ENCODE peak calls at places on chromosomes 12 and 14, in four cellular contexts. Q is right cardiac atrium, P is amniotic stem cell, Y is fibroblast of pulmonary artery. I is an unnamed sample.

GRCh38 chr14:56555921-56556570 is 23.6 kb upstream of the TMEM260 start:
- DNase-seq in Y (peak), Q (no peak), P (no peak), I (peak)

GRCh38 chr14:61744239-61744638 is 18.0 kb upstream of the SNAPC1 start:
- DNase-seq in Y (no peak), Q (no peak), P (no peak), I (no peak)

GRCh38 chr12:29752121-29752520 is 31.6 kb downstream of the TMTC1 start:
- DNase-seq in Y (no peak), P (no peak), Q (no peak), I (no peak)

GRCh38 chr14:39015360-39015961 is 87.6 kb downstream of the SEC23A start:
- DNase-seq in Q (no peak), Y (peak), P (no peak), I (peak)

GRCh38 chr12:6118891-6119568 is 5.4 kb downstream of the VWF start:
- DNase-seq in P (no peak), Y (no peak), Q (no peak), I (peak)

GRCh38 chr12:102549691-102550090 is 69.3 kb upstream of the IGF1 start:
- DNase-seq in Q (no peak), Y (no peak), P (no peak), I (no peak)

GRCh38 chr14:51419685-51420084 is 179.6 kb downstream of the TMX1 start:
- DNase-seq in Q (no peak), P (no peak), Y (no peak), I (no peak)

GRCh38 chr14:89283327-89284060 is 133.5 kb downstream of the FOXN3 start:
- DNase-seq in Y (no peak), P (no peak), Q (no peak), I (no peak)

GRCh38 chr14:37170993-37171392 is 1.4 kb downstream of the SLC25A21 start:
- DNase-seq in Y (no peak), P (no peak), Q (no peak), I (no peak)

GRCh38 chr14:32077081-32078029 is at the start of gene ARHGAP5:
- DNase-seq in Y (peak), P (no peak), Q (no peak), I (peak)

GRCh38 chr14:76320486-76320885 is 55.5 kb upstream of the ESRRB start:
- DNase-seq in Y (no peak), Q (no peak), P (no peak), I (no peak)

GRCh38 chr12:62715086-62715786 is 219.7 kb downstream of the PPM1H start:
- DNase-seq in Q (peak), P (no peak), Y (no peak), I (no peak)

GRCh38 chr12:78470354-78471195 is 394.0 kb upstream of the SYT1 start:
- DNase-seq in P (peak), Y (peak), Q (no peak), I (peak)

GRCh38 chr12:128932521-128932920 is 79.2 kb downstream of the GLT1D1 start:
- DNase-seq in P (no peak), Y (no peak), Q (no peak), I (no peak)

GRCh38 chr12:12735301-12735700 is 18.1 kb downstream of the CDKN1B start:
- DNase-seq in Q (no peak), P (no peak), Y (no peak), I (peak)

GRCh38 chr14:77195766-77196165 is 14.2 kb downstream of the TMEM63C start:
- DNase-seq in P (no peak), Y (no peak), Q (no peak), I (no peak)

GRCh38 chr12:75892779-75893408 is 138.7 kb downstream of the PHLDA1 start:
- DNase-seq in Q (no peak), Y (peak), P (no peak), I (no peak)

GRCh38 chr12:120229071-120229582 is 28.2 kb upstream of the RPLP0 start:
- DNase-seq in Y (no peak), P (no peak), Q (no peak), I (no peak)

GRCh38 chr14:90846511-90846910 is 30.3 kb upstream of the TTC7B start:
- DNase-seq in Y (no peak), P (no peak), Q (no peak), I (no peak)

GRCh38 chr12:29710104-29710503 is 73.6 kb downstream of the TMTC1 start:
- DNase-seq in P (no peak), Q (peak), Y (peak), I (no peak)

GRCh38 chr14:64983439-64984310 is 3.0 kb upstream of the FNTB start:
- DNase-seq in Q (no peak), Y (peak), P (no peak), I (peak)

GRCh38 chr14:77364146-77364545 is 12.7 kb downstream of the TMED8 start:
- DNase-seq in Q (no peak), P (no peak), Y (no peak), I (no peak)

GRCh38 chr12:46964496-46965098 is 114.8 kb upstream of the PCED1B start:
- DNase-seq in Q (no peak), P (no peak), Y (peak), I (no peak)

GRCh38 chr12:76024942-76025600 is 6.5 kb downstream of the PHLDA1 start:
- DNase-seq in Q (no peak), Y (peak), P (peak), I (peak)

GRCh38 chr14:102516531-102517411 is 7.2 kb upstream of the ANKRD9 start:
- DNase-seq in P (no peak), Y (no peak), Q (peak), I (peak)

GRCh38 chr14:77086017-77086727 is 11.9 kb upstream of the CIPC start:
- DNase-seq in Y (peak), P (no peak), Q (no peak), I (peak)

GRCh38 chr12:45122776-45123380 is 72.0 kb upstream of the DBX2 start:
- DNase-seq in Q (no peak), Y (peak), P (no peak), I (peak)

GRCh38 chr14:67837011-67837624 is 17.5 kb downstream of the RAD51B start:
- DNase-seq in P (peak), Q (no peak), Y (peak), I (peak)

GRCh38 chr12:6074394-6074793 is 50.1 kb downstream of the VWF start:
- DNase-seq in Q (peak), Y (no peak), P (no peak), I (peak)

GRCh38 chr12:110576504-110576903 is 6.6 kb downstream of the PPTC7 start:
- DNase-seq in P (no peak), Y (no peak), Q (no peak), I (no peak)

GRCh38 chr12:54259194-54260011 is 20.5 kb downstream of the CBX5 start:
- DNase-seq in P (peak), Q (peak), Y (peak), I (peak)

GRCh38 chr14:34374998-34375740 is 86.9 kb downstream of the SPTSSA start:
- DNase-seq in P (no peak), Y (no peak), Q (no peak), I (no peak)

GRCh38 chr14:22314183-22314820 is 274.7 kb downstream of the DAD1 start:
- DNase-seq in Q (no peak), P (no peak), Y (peak), I (peak)

GRCh38 chr14:95683793-95684192 is 2.4 kb upstream of the TCL1B start:
- DNase-seq in P (no peak), Q (no peak), Y (no peak), I (peak)

GRCh38 chr12:117052386-117053049 is 46.7 kb downstream of the TESC start:
- DNase-seq in Q (peak), Y (no peak), P (no peak), I (no peak)

I was measured in lung microvascular endothelial cell.